ENCODE peak calls at places on chromosome 1, in ten cellular contexts. Z is stomach; I is H9; K is DND-41; P is endothelial cell; J is activated CD8-positive, alpha-beta memory T cell treated with anti-CD3 and anti-CD28 coated beads, Interleukin-2, amount 10 ng/mL, durations not matched to agents 7 days and 5 days; N is NCI-H82; G is islet precursor cell; W is NCI-H187 treated with DMSO at 0.1 percent for 48 hours; Y is activated CD8-positive, alpha-beta T cell treated with anti-CD3 and anti-CD28 coated beads for 36 hours. V is an unnamed sample.

GRCh38 chr1:56973898-56974752 is 8.3 kb upstream of the C8B start:
- DNase-seq in Z (no peak), I (no peak), K (no peak), P (no peak), J (no peak), N (no peak), G (no peak), W (no peak), Y (no peak), V (no peak)

GRCh38 chr1:161020573-161021167 is at the start of gene F11R:
- DNase-seq in Z (peak; percentile 60), I (peak; percentile 72), K (no peak), P (peak; percentile 77), J (no peak), N (peak; percentile 68), G (peak; percentile 92), W (peak; percentile 80), Y (peak; percentile 40), V (peak; percentile 92)

GRCh38 chr1:12626888-12627287 is 8.9 kb upstream of the DHRS3 start:
- DNase-seq in Z (no peak), I (no peak), K (no peak), P (no peak), J (no peak), N (peak; percentile 78), G (no peak), W (no peak), Y (no peak), V (no peak)

GRCh38 chr1:15213333-15213732 is 33.7 kb upstream of the FHAD1 start:
- DNase-seq in Z (peak; percentile 25), I (no peak), K (no peak), P (no peak), J (no peak), N (no peak), G (no peak), W (no peak), Y (no peak), V (peak; percentile 44)

GRCh38 chr1:213171711-213172110 is 120.7 kb downstream of the RPS6KC1 start:
- DNase-seq in Z (no peak), I (no peak), K (no peak), P (no peak), J (no peak), N (no peak), G (no peak), W (no peak), Y (no peak), V (no peak)

GRCh38 chr1:91725961-91726704 is 159.8 kb downstream of the TGFBR3 start:
- DNase-seq in Z (no peak), I (no peak), K (no peak), P (no peak), J (no peak), N (no peak), G (no peak), W (no peak), Y (no peak), V (no peak)

GRCh38 chr1:201898992-201899391 is 10.3 kb downstream of the SHISA4 start:
- DNase-seq in Z (no peak), I (no peak), K (no peak), P (no peak), J (no peak), N (no peak), G (no peak), W (no peak), Y (no peak), V (no peak)

GRCh38 chr1:92485374-92486250 is 1.1 kb downstream of the GFI1 start:
- DNase-seq in Z (peak; percentile 69), I (peak; percentile 76), K (peak; percentile 93), P (peak; percentile 51), J (peak; percentile 95), N (peak; percentile 66), G (peak; percentile 82), W (no peak), Y (peak; percentile 95), V (peak; percentile 66)

GRCh38 chr1:167433884-167434283 is 84.4 kb downstream of the CD247 start:
- DNase-seq in Z (no peak), I (no peak), K (no peak), P (no peak), J (no peak), N (no peak), G (no peak), W (no peak), Y (no peak), V (no peak)

GRCh38 chr1:202880062-202880461 is 8.9 kb downstream of the RABIF start:
- DNase-seq in Z (no peak), I (no peak), K (no peak), P (no peak), J (no peak), N (no peak), G (no peak), W (no peak), Y (no peak), V (no peak)

GRCh38 chr1:91502882-91503184 is 2.2 kb downstream of the CDC7 start:
- DNase-seq in Z (no peak), I (no peak), K (peak; percentile 30), P (no peak), J (no peak), N (peak; percentile 48), G (no peak), W (no peak), Y (no peak), V (no peak)

GRCh38 chr1:26748351-26748750 is 39.4 kb upstream of the PIGV start:
- DNase-seq in Z (no peak), I (no peak), K (no peak), P (no peak), J (no peak), N (no peak), G (no peak), W (no peak), Y (no peak), V (no peak)

V was measured in ELF-1.